ENCODE peak calls at places on chromosome X, in five cellular contexts. Z is neuronal stem cell, V is H1, N is H9, G is trophoblast cell. Y is an unnamed sample.
A peak's percentile ranks its signal among the peaks of the same experiment; 100 is the strongest.

GRCh38 chrX:154477891-154478477 is 1.1 kb downstream of the LAGE3 start:
- DNase-seq in V (no peak), N (peak; percentile 24), G (no peak), Z (no peak), Y (no peak)

GRCh38 chrX:97639526-97639925 is 755.8 kb downstream of the RPA4 start:
- DNase-seq in N (peak; percentile 88), Z (peak; percentile 36), G (no peak), V (peak; percentile 39), Y (no peak)

GRCh38 chrX:17030092-17030491 is 83.6 kb downstream of the REPS2 start:
- DNase-seq in V (no peak), Z (no peak), G (no peak), N (no peak), Y (no peak)

GRCh38 chrX:9829308-9830267 is 43.4 kb downstream of the SHROOM2 start:
- DNase-seq in G (peak; percentile 72), N (no peak), V (no peak), Z (no peak), Y (peak; percentile 83)

GRCh38 chrX:109974906-109975655 is 27.8 kb upstream of the TMEM164 start:
- DNase-seq in N (no peak), Z (no peak), V (no peak), G (no peak), Y (peak; percentile 22)

GRCh38 chrX:112662559-112663427 is 16.9 kb downstream of the LHFPL1 start:
- DNase-seq in N (no peak), V (no peak), G (no peak), Z (no peak), Y (no peak)

GRCh38 chrX:7927259-7928167 is at the start of gene PNPLA4:
- DNase-seq in G (peak; percentile 79), Z (peak; percentile 66), V (peak; percentile 49), N (peak; percentile 85), Y (peak; percentile 68)

GRCh38 chrX:11579856-11580595 is 85.7 kb downstream of the ARHGAP6 start:
- DNase-seq in V (no peak), N (no peak), G (no peak), Z (no peak), Y (peak; percentile 11)

GRCh38 chrX:12999422-12999821 is 24.5 kb downstream of the TMSB4X start:
- DNase-seq in V (no peak), N (no peak), Z (no peak), G (no peak), Y (no peak)

GRCh38 chrX:9642270-9642995 is 123.2 kb downstream of the GPR143 start:
- DNase-seq in V (no peak), N (no peak), Z (no peak), G (no peak), Y (no peak)

GRCh38 chrX:12225073-12225472 is 86.8 kb downstream of the FRMPD4 start:
- DNase-seq in Z (no peak), V (no peak), N (no peak), G (no peak), Y (no peak)

GRCh38 chrX:129360175-129360574 is 163.1 kb downstream of the SMARCA1 start:
- DNase-seq in N (peak; percentile 52), Z (peak; percentile 15), V (no peak), G (peak; percentile 8), Y (peak; percentile 48)

GRCh38 chrX:130264573-130264972 is 4.1 kb downstream of the ZNF280C start:
- DNase-seq in N (no peak), G (no peak), V (no peak), Z (no peak), Y (no peak)

GRCh38 chrX:30794497-30794896 is 94.6 kb downstream of the TAB3 start:
- DNase-seq in V (no peak), N (peak; percentile 10), G (no peak), Z (no peak), Y (no peak)

GRCh38 chrX:124217289-124218251 is 114.9 kb upstream of the TEX13D start:
- DNase-seq in Z (peak; percentile 53), N (peak; percentile 52), G (no peak), V (no peak), Y (peak; percentile 30)

GRCh38 chrX:153779891-153780677 is 757 bp upstream of the SRPK3 start:
- DNase-seq in Z (no peak), V (no peak), N (no peak), G (no peak), Y (no peak)

GRCh38 chrX:106802388-106803275 is at the start of gene TBC1D8B:
- DNase-seq in Z (peak; percentile 67), N (peak; percentile 82), V (peak; percentile 39), G (peak; percentile 69), Y (peak; percentile 92)

GRCh38 chrX:136816970-136817369 is 36.2 kb upstream of the ARHGEF6 start:
- DNase-seq in V (no peak), N (no peak), G (no peak), Z (no peak), Y (peak; percentile 8)

GRCh38 chrX:10121787-10122186 is 35.0 kb upstream of the CLCN4 start:
- DNase-seq in G (no peak), Z (no peak), N (no peak), V (no peak), Y (no peak)

GRCh38 chrX:111098874-111099273 is 2.9 kb downstream of the PAK3 start:
- DNase-seq in V (no peak), N (peak; percentile 87), Z (peak; percentile 26), G (peak; percentile 50), Y (no peak)

GRCh38 chrX:43836435-43837184 is 45.6 kb downstream of the MAOB start:
- DNase-seq in V (no peak), G (no peak), N (no peak), Z (peak; percentile 0), Y (peak; percentile 17)

GRCh38 chrX:15915959-15916703 is 61.5 kb upstream of the AP1S2 start:
- DNase-seq in Z (no peak), G (no peak), V (no peak), N (no peak), Y (no peak)

GRCh38 chrX:16394290-16394689 is 227.0 kb downstream of the MAGEB17 start:
- DNase-seq in Z (no peak), V (no peak), N (no peak), G (no peak), Y (no peak)

GRCh38 chrX:72381439-72382198 is 75.9 kb upstream of the CITED1 start:
- DNase-seq in V (no peak), N (no peak), G (no peak), Z (no peak), Y (peak; percentile 10)

GRCh38 chrX:103687696-103688191 is 1.2 kb upstream of the MORF4L2 start:
- DNase-seq in N (peak; percentile 84), Z (peak; percentile 63), V (peak; percentile 34), G (peak; percentile 57), Y (peak; percentile 85)

GRCh38 chrX:10841579-10841978 is 221.2 kb upstream of the MID1 start:
- DNase-seq in Z (no peak), N (no peak), G (no peak), V (no peak), Y (no peak)

GRCh38 chrX:78517124-78517523 is 142.0 kb downstream of the RTL3 start:
- DNase-seq in V (no peak), Z (no peak), N (no peak), G (peak; percentile 18), Y (no peak)

GRCh38 chrX:139200793-139201192 is 329.7 kb upstream of the F9 start:
- DNase-seq in Z (no peak), G (no peak), N (no peak), V (no peak), Y (no peak)

GRCh38 chrX:110374544-110374943 is 15.9 kb downstream of the RTL9 start:
- DNase-seq in G (no peak), V (no peak), Z (no peak), N (no peak), Y (no peak)

GRCh38 chrX:152913915-152914314 is 16.0 kb downstream of the ZNF185 start:
- DNase-seq in Z (no peak), G (no peak), N (no peak), V (no peak), Y (no peak)

GRCh38 chrX:111337067-111337466 is 66.8 kb upstream of the CAPN6 start:
- DNase-seq in Z (no peak), G (no peak), V (no peak), N (no peak), Y (no peak)

GRCh38 chrX:20197641-20198210 is 56.1 kb upstream of the EIF1AX start:
- DNase-seq in V (no peak), Z (no peak), G (no peak), N (no peak), Y (no peak)

DNA sequence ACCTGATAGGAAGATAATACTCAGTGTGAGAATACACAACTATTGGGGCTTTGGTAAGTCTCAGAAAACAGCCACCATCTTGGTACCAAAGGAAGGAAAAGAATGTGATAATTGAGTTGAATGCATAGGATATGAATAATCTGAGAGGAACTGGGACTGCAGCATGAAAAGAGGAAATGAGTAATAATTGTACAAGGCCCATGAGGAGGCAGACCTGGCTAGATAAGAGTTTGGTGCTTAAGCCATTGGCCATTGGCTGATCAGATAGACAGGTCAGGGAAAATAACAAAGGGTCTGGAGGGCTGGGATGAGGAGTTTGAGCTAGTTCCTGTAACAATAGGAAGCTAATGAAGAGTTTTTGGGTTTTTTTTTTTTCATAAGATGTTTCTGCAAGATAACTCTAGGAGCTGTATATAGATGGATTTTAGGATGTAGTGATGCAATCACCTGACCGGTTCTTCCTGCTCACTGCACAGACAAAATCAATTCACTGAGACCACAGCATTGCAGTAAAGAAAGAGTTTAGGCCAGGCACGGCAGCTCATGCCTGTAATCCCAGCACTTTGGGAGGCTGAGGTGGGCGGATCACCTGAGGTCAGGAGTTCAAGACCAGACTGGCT is 5.3 kb upstream of the TRMT2B start:
- DNase-seq in Z (no peak), G (no peak), N (no peak), V (no peak), Y (no peak)
- H3K14ac ChIP-seq in Z (no peak overlapping the region), G (no peak overlapping the region), N (no peak overlapping the region), V (no peak overlapping the region), Y (no peak overlapping the region)

GRCh38 chrX:86149089-86149488 is 838 bp downstream of the DACH2 start:
- DNase-seq in G (no peak), V (no peak), N (no peak), Z (no peak), Y (no peak)

GRCh38 chrX:86148594-86148993 is 343 bp downstream of the DACH2 start:
- DNase-seq in N (peak; percentile 29), G (no peak), V (no peak), Z (no peak), Y (no peak)

GRCh38 chrX:86154586-86154985 is 6.3 kb downstream of the DACH2 start:
- DNase-seq in V (no peak), N (no peak), G (no peak), Z (no peak), Y (no peak)
- H2BK12ac ChIP-seq in V (no peak overlapping the region), N (no peak overlapping the region), G (no peak overlapping the region), Z (no peak overlapping the region), Y (no peak overlapping the region)

GRCh38 chrX:36867143-36867542 is 141.0 kb upstream of the FAM47C start:
- DNase-seq in Z (peak; percentile 1), N (no peak), G (no peak), V (no peak), Y (peak; percentile 14)
- H3K14ac ChIP-seq in Z (no peak overlapping the region), N (no peak overlapping the region), G (no peak overlapping the region), V (no peak overlapping the region), Y (no peak overlapping the region)

DNA sequence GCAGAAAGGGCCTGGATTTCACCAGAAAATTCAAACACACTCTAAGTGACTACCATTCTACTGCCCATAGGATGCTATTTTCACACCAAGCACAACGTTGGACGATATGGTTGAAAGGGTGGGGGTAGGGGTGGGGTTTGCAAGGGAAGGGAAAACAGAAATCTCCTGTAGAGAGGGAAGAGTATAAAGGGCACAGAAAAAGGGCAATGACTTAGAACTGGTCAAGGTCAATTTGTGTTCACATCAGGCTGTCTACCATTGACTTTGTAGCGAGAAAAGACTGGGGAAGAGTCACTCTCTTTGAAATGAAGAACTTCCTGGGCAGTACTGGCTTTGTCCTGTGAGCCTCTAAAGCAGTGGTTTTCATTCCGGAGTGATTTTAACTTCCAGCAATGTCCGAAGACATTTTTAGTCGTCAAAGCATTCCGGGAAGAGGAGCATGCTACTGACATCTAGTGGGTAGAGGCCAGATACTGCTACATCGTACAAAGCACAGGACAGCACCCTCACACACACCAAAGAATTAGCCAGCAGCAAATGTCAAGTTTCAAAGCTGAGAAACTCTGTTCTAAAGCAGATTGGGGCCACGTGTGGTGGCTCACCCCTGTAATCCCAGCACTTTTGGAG is 48.4 kb upstream of the SLC7A3 start:
- DNase-seq in V (no peak), Z (no peak), N (peak; percentile 50), G (peak; percentile 28), Y (peak; percentile 57)
- H2BK12ac ChIP-seq in V (peak overlapping the region; percentile 9), Z (no peak overlapping the region), N (no peak overlapping the region), G (no peak overlapping the region), Y (no peak overlapping the region)

Y was measured in mesenchymal stem cell.